ENCODE peak calls at places on chromosomes 1 and 21, in six cellular contexts. One of them, this sample, is unnamed.
A peak's percentile ranks its signal among the peaks of the same experiment; 100 is the strongest.

GRCh38 chr1:53311104-53311908 is 16.6 kb downstream of the LRP8 start:
- DNase-seq in GM23248: no peak
- DNase-seq in right lobe of liver: no peak
- DNase-seq in IMR-90: no peak
- DNase-seq in ascending aorta: no peak
- DNase-seq in CD8-positive, alpha-beta memory T cell: no peak
- DNase-seq in this sample: no peak

GRCh38 chr1:204258213-204259115 is 44.7 kb upstream of the GOLT1A start:
- DNase-seq in GM23248: peak; percentile 78
- DNase-seq in right lobe of liver: peak; percentile 67
- DNase-seq in IMR-90: peak; percentile 63
- DNase-seq in ascending aorta: no peak
- DNase-seq in CD8-positive, alpha-beta memory T cell: no peak
- DNase-seq in this sample: no peak

GRCh38 chr1:93839307-93839706 is 39.7 kb downstream of the DNTTIP2 start:
- DNase-seq in GM23248: peak; percentile 96
- DNase-seq in right lobe of liver: no peak
- DNase-seq in IMR-90: peak; percentile 95
- DNase-seq in ascending aorta: no peak
- DNase-seq in CD8-positive, alpha-beta memory T cell: no peak
- DNase-seq in this sample: no peak

GRCh38 chr1:67020304-67020703 is 33.6 kb downstream of the SLC35D1 start:
- DNase-seq in GM23248: peak; percentile 55
- DNase-seq in right lobe of liver: no peak
- DNase-seq in IMR-90: peak; percentile 75
- DNase-seq in ascending aorta: no peak
- DNase-seq in CD8-positive, alpha-beta memory T cell: no peak
- DNase-seq in this sample: no peak

GRCh38 chr1:212514056-212514614 is 81.4 kb downstream of the NENF start:
- DNase-seq in GM23248: peak; percentile 56
- DNase-seq in right lobe of liver: peak; percentile 38
- DNase-seq in IMR-90: peak; percentile 65
- DNase-seq in ascending aorta: peak; percentile 77
- DNase-seq in CD8-positive, alpha-beta memory T cell: no peak
- DNase-seq in this sample: no peak

GRCh38 chr21:42293649-42294272 is 21.4 kb downstream of the TFF3 start:
- DNase-seq in GM23248: no peak
- DNase-seq in right lobe of liver: no peak
- DNase-seq in IMR-90: no peak
- DNase-seq in ascending aorta: no peak
- DNase-seq in CD8-positive, alpha-beta memory T cell: no peak
- DNase-seq in this sample: no peak

GRCh38 chr1:33248244-33248643 is 8.0 kb upstream of the ZNF362 start:
- DNase-seq in GM23248: peak; percentile 16
- DNase-seq in right lobe of liver: no peak
- DNase-seq in IMR-90: no peak
- DNase-seq in ascending aorta: no peak
- DNase-seq in CD8-positive, alpha-beta memory T cell: no peak
- DNase-seq in this sample: no peak

GRCh38 chr1:103949714-103950113 is 200.0 kb downstream of the AMY1C start:
- DNase-seq in GM23248: no peak
- DNase-seq in right lobe of liver: no peak
- DNase-seq in IMR-90: no peak
- DNase-seq in ascending aorta: no peak
- DNase-seq in CD8-positive, alpha-beta memory T cell: no peak
- DNase-seq in this sample: no peak

GRCh38 chr1:54803761-54804470 is 2.8 kb upstream of the TTC22 start:
- DNase-seq in GM23248: peak; percentile 48
- DNase-seq in right lobe of liver: peak; percentile 80
- DNase-seq in IMR-90: peak; percentile 26
- DNase-seq in ascending aorta: peak; percentile 77
- DNase-seq in CD8-positive, alpha-beta memory T cell: no peak
- DNase-seq in this sample: no peak

GRCh38 chr1:182473553-182473952 is 23.6 kb downstream of the RGSL1 start:
- DNase-seq in GM23248: no peak
- DNase-seq in right lobe of liver: no peak
- DNase-seq in IMR-90: no peak
- DNase-seq in ascending aorta: no peak
- DNase-seq in CD8-positive, alpha-beta memory T cell: no peak
- DNase-seq in this sample: no peak

DNA sequence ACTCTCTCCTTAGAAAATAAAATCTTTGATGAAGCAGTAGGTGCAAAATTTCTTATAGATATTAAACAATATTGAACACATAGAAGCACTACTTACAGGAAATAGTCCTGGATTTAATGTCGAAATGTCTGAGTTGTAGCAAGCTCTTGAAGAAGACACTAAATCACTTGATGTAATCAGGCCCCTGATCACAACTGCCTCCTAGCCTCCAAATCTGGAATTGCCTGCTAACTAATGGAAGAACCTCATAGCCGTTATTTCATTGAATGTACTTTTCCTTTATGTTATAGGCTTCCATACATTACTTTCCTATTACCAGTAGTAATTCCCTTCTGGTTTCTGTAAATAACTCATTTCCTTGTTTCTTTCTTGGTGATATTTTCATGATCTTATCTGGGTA is 675.7 kb upstream of the CHRM3 start:
- DNase-seq in GM23248: no peak
- DNase-seq in right lobe of liver: no peak
- DNase-seq in IMR-90: peak; percentile 8
- DNase-seq in ascending aorta: no peak
- DNase-seq in CD8-positive, alpha-beta memory T cell: no peak
- DNase-seq in this sample: no peak
- H3K4me1 ChIP-seq in GM23248: no peaks in the 10 kb centered on the region
- H3K4me1 ChIP-seq in right lobe of liver: no peaks in the 10 kb centered on the region
- H3K4me1 ChIP-seq in IMR-90: no peaks in the 10 kb centered on the region
- H3K4me1 ChIP-seq in ascending aorta: no peaks in the 10 kb centered on the region
- H3K4me1 ChIP-seq in CD8-positive, alpha-beta memory T cell: no peaks in the 10 kb centered on the region
- H3K4me1 ChIP-seq in this sample: no peaks in the 10 kb centered on the region

DNA sequence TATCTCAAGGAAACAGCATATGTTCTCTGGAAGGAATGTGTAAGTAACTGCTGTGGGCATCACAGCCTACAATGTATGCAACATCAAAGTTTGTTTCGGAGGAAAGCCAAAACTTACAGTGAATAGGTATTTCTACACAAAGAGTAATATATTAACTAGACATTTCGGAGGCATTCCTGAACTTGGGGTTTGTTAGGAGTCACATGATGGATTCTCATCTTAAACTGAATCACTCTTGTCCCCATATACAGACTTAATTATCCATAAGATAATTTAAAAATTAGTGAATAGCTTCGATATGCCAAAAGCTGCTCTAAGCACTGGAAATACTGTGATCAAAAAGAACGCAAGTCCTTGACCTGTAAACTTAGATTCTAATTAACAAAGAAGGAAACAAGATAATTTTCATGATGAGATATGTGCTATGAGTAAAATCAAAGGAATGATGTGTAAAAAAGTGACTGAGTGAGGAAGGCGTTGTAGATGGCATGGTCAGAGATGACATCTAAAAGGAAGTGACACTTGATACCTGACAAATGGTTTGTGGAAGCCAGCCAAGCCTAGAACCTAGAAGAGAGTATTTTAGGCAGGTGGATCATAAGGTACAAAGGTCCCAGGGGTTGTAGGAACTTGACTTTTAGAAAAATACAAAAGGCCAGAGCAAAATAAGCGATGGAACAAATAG is 273.1 kb downstream of the MRPL39 start:
- DNase-seq in GM23248: no peak
- DNase-seq in right lobe of liver: no peak
- DNase-seq in IMR-90: no peak
- DNase-seq in ascending aorta: no peak
- DNase-seq in CD8-positive, alpha-beta memory T cell: no peak
- DNase-seq in this sample: no peak
- H3K9me3 ChIP-seq in GM23248: no peaks in the 10 kb centered on the region
- H3K9me3 ChIP-seq in right lobe of liver: no peaks in the 10 kb centered on the region
- H3K9me3 ChIP-seq in IMR-90: no peaks in the 10 kb centered on the region
- H3K9me3 ChIP-seq in ascending aorta: no peaks in the 10 kb centered on the region
- H3K9me3 ChIP-seq in CD8-positive, alpha-beta memory T cell: no peaks in the 10 kb centered on the region
- H3K9me3 ChIP-seq in this sample: no peaks in the 10 kb centered on the region

GRCh38 chr1:234979316-234980223 is 149.1 kb downstream of the TOMM20 start:
- DNase-seq in GM23248: no peak
- DNase-seq in right lobe of liver: no peak
- DNase-seq in IMR-90: no peak
- DNase-seq in ascending aorta: no peak
- DNase-seq in CD8-positive, alpha-beta memory T cell: no peak
- DNase-seq in this sample: no peak
- H3K4me3 ChIP-seq in GM23248: peak overlapping the region; percentile 0
- H3K4me3 ChIP-seq in right lobe of liver: no peak overlapping the region
- H3K4me3 ChIP-seq in IMR-90: no peak overlapping the region
- H3K4me3 ChIP-seq in ascending aorta: no peak overlapping the region
- H3K4me3 ChIP-seq in CD8-positive, alpha-beta memory T cell: peak overlapping the region; percentile 36
- H3K4me3 ChIP-seq in this sample: no peak overlapping the region

GRCh38 chr1:61797045-61797755 is 54.9 kb downstream of the PATJ start:
- DNase-seq in GM23248: no peak
- DNase-seq in right lobe of liver: no peak
- DNase-seq in IMR-90: peak; percentile 5
- DNase-seq in ascending aorta: no peak
- DNase-seq in CD8-positive, alpha-beta memory T cell: no peak
- DNase-seq in this sample: no peak
- H3K4me1 ChIP-seq in GM23248: no peaks in the 10 kb centered on the region
- H3K4me1 ChIP-seq in right lobe of liver: no peaks in the 10 kb centered on the region
- H3K4me1 ChIP-seq in IMR-90: no peaks in the 10 kb centered on the region
- H3K4me1 ChIP-seq in ascending aorta: no peaks in the 10 kb centered on the region
- H3K4me1 ChIP-seq in CD8-positive, alpha-beta memory T cell: no peaks in the 10 kb centered on the region
- H3K4me1 ChIP-seq in this sample: no peaks in the 10 kb centered on the region

DNA sequence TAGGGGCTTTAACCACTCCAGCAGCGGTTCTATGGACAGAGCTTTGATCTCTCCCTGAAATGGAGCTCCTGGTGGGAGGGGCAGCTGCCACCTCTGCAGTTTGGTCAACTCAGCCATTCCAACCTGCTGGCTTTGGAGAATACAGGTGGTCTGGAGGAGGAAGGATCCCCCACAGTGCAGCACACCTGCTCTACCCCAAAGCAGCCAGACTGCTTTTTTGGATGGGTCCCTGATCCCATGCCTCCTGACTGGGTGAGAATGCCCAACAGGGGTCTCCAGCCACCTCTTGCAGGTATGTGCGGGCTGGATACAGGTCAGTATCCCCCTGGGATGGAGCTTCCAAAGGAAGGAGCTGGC is 53.9 kb downstream of the TPTE start:
- DNase-seq in GM23248: no peak
- DNase-seq in right lobe of liver: no peak
- DNase-seq in IMR-90: no peak
- DNase-seq in ascending aorta: no peak
- DNase-seq in CD8-positive, alpha-beta memory T cell: no peak
- DNase-seq in this sample: no peak
- H3K9me3 ChIP-seq in GM23248: peaks cover 4% of the 10 kb centered on the region
- H3K9me3 ChIP-seq in right lobe of liver: peaks cover 10% of the 10 kb centered on the region
- H3K9me3 ChIP-seq in IMR-90: peaks cover 20% of the 10 kb centered on the region
- H3K9me3 ChIP-seq in ascending aorta: peaks cover 20% of the 10 kb centered on the region
- H3K9me3 ChIP-seq in CD8-positive, alpha-beta memory T cell: peaks cover 8% of the 10 kb centered on the region
- H3K9me3 ChIP-seq in this sample: peaks cover 11% of the 10 kb centered on the region

GRCh38 chr1:14626869-14627607 is 28.6 kb downstream of the KAZN start:
- DNase-seq in GM23248: no peak
- DNase-seq in right lobe of liver: no peak
- DNase-seq in IMR-90: peak; percentile 3
- DNase-seq in ascending aorta: no peak
- DNase-seq in CD8-positive, alpha-beta memory T cell: no peak
- DNase-seq in this sample: no peak
- H3K4me3 ChIP-seq in GM23248: no peak overlapping the region
- H3K4me3 ChIP-seq in right lobe of liver: no peak overlapping the region
- H3K4me3 ChIP-seq in IMR-90: no peak overlapping the region
- H3K4me3 ChIP-seq in ascending aorta: no peak overlapping the region
- H3K4me3 ChIP-seq in CD8-positive, alpha-beta memory T cell: no peak overlapping the region
- H3K4me3 ChIP-seq in this sample: no peak overlapping the region

GRCh38 chr1:114750780-114751179 is 7.0 kb downstream of the CSDE1 start:
- DNase-seq in GM23248: no peak
- DNase-seq in right lobe of liver: no peak
- DNase-seq in IMR-90: no peak
- DNase-seq in ascending aorta: no peak
- DNase-seq in CD8-positive, alpha-beta memory T cell: no peak
- DNase-seq in this sample: no peak
- H3K4me1 ChIP-seq in GM23248: peaks cover 32% of the 10 kb centered on the region
- H3K4me1 ChIP-seq in right lobe of liver: peaks cover 10% of the 10 kb centered on the region
- H3K4me1 ChIP-seq in IMR-90: peaks cover 4% of the 10 kb centered on the region
- H3K4me1 ChIP-seq in ascending aorta: no peaks in the 10 kb centered on the region
- H3K4me1 ChIP-seq in CD8-positive, alpha-beta memory T cell: peaks cover 82% of the 10 kb centered on the region
- H3K4me1 ChIP-seq in this sample: peaks cover 56% of the 10 kb centered on the region

DNA sequence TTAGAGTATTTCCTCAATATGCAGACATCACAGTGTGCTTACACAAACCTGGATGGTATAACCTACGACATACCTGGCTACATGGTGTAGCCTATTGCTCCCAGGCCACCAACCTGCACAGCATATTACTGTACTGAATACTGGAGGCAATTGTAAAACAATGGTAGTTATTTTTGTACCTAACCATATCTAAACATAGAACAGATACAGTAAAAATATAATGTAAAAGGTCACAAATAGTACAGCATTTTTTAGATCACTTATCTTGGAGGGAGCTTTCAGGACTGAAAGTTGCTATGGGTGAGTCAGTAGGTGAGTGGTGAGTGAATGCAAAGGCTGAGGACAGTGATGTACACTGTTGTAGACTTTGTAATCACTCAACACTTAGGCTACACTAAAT is 492.3 kb downstream of the MRPL39 start:
- DNase-seq in GM23248: no peak
- DNase-seq in right lobe of liver: no peak
- DNase-seq in IMR-90: peak; percentile 7
- DNase-seq in ascending aorta: no peak
- DNase-seq in CD8-positive, alpha-beta memory T cell: no peak
- DNase-seq in this sample: no peak
- H3K9me3 ChIP-seq in GM23248: no peaks in the 10 kb centered on the region
- H3K9me3 ChIP-seq in right lobe of liver: no peaks in the 10 kb centered on the region
- H3K9me3 ChIP-seq in IMR-90: no peaks in the 10 kb centered on the region
- H3K9me3 ChIP-seq in ascending aorta: no peaks in the 10 kb centered on the region
- H3K9me3 ChIP-seq in CD8-positive, alpha-beta memory T cell: no peaks in the 10 kb centered on the region
- H3K9me3 ChIP-seq in this sample: no peaks in the 10 kb centered on the region

GRCh38 chr1:17119744-17120482 is 662 bp upstream of the PADI2 start:
- DNase-seq in GM23248: no peak
- DNase-seq in right lobe of liver: peak; percentile 43
- DNase-seq in IMR-90: no peak
- DNase-seq in ascending aorta: no peak
- DNase-seq in CD8-positive, alpha-beta memory T cell: no peak
- DNase-seq in this sample: no peak
- H3K4me3 ChIP-seq in GM23248: peak overlapping the region; percentile 52
- H3K4me3 ChIP-seq in right lobe of liver: peak overlapping the region; percentile 4
- H3K4me3 ChIP-seq in IMR-90: no peak overlapping the region
- H3K4me3 ChIP-seq in ascending aorta: peak overlapping the region; percentile 46
- H3K4me3 ChIP-seq in CD8-positive, alpha-beta memory T cell: no peak overlapping the region
- H3K4me3 ChIP-seq in this sample: no peak overlapping the region

This sample was measured in effector memory CD4-positive, alpha-beta T cell.